ENCODE peak calls at places on chromosomes 5 and 9, in five cellular contexts. L, Y, H, R and V are unnamed samples.

GRCh38 chr5:31598640-31599611 is 40.0 kb upstream of the PDZD2 start:
- ATAC-seq in L (no peak), Y (no peak), H (no peak), R (no peak), V (no peak)

GRCh38 chr5:159049844-159050318 is 49.8 kb downstream of the EBF1 start:
- ATAC-seq in R (peak), Y (peak), L (peak), H (no peak), V (peak)

GRCh38 chr9:21695443-21695842 is 107.0 kb upstream of the MTAP start:
- ATAC-seq in H (no peak), Y (no peak), R (no peak), L (no peak), V (no peak)

GRCh38 chr5:151660616-151661015 is 26.1 kb downstream of the SPARC start:
- ATAC-seq in Y (no peak), H (no peak), R (no peak), L (no peak), V (no peak)

GRCh38 chr9:133050781-133051180 is 11.0 kb upstream of the CEL start:
- ATAC-seq in L (no peak), Y (no peak), H (no peak), R (no peak), V (no peak)

GRCh38 chr9:95342571-95342970 is 25.1 kb upstream of the FANCC start:
- ATAC-seq in R (no peak), Y (peak), L (no peak), H (no peak), V (no peak)

GRCh38 chr5:140800816-140801493 is at the start of gene PCDHA3:
- ATAC-seq in Y (no peak), R (peak), H (no peak), L (no peak), V (no peak)

GRCh38 chr5:36356915-36357314 is 55.2 kb upstream of the RANBP3L start:
- ATAC-seq in R (no peak), L (no peak), Y (no peak), H (no peak), V (no peak)

GRCh38 chr5:1133510-1134255 is 21.8 kb upstream of the SLC12A7 start:
- ATAC-seq in Y (no peak), L (peak), H (no peak), R (no peak), V (peak)

GRCh38 chr9:130894546-130894945 is 2.1 kb downstream of the QRFP start:
- ATAC-seq in L (no peak), H (no peak), Y (peak), R (no peak), V (no peak)

GRCh38 chr5:89441965-89442364 is 559.0 kb upstream of the MEF2C start:
- ATAC-seq in H (no peak), L (no peak), Y (no peak), R (no peak), V (no peak)

GRCh38 chr9:33404782-33405362 is 2.5 kb upstream of the AQP7 start:
- ATAC-seq in H (peak), L (no peak), Y (peak), R (peak), V (no peak)

GRCh38 chr5:111135406-111135805 is 43.3 kb downstream of the WDR36 start:
- ATAC-seq in L (no peak), H (no peak), R (no peak), Y (no peak), V (no peak)

GRCh38 chr5:78527054-78527884 is 121.3 kb downstream of the LHFPL2 start:
- ATAC-seq in R (peak), L (no peak), H (no peak), Y (peak), V (peak)

GRCh38 chr5:147831465-147831864 is at the start of gene SPINK1:
- ATAC-seq in R (no peak), L (no peak), H (no peak), Y (no peak), V (no peak)

GRCh38 chr9:33867747-33868429 is 50.9 kb downstream of the UBE2R2 start:
- ATAC-seq in L (no peak), R (peak), Y (no peak), H (no peak), V (peak)

GRCh38 chr5:5313081-5313736 is 109.3 kb upstream of the ICE1 start:
- ATAC-seq in L (no peak), H (peak), R (no peak), Y (no peak), V (no peak)

GRCh38 chr9:131622536-131622935 is 77.2 kb downstream of the PRRT1B start:
- ATAC-seq in H (no peak), Y (no peak), R (no peak), L (peak), V (no peak)

GRCh38 chr5:109857405-109858031 is 167.8 kb downstream of the MAN2A1 start:
- ATAC-seq in R (no peak), L (no peak), Y (no peak), H (no peak), V (no peak)

GRCh38 chr5:76099756-76100155 is 16.6 kb downstream of the SV2C start:
- ATAC-seq in L (peak), Y (no peak), H (no peak), R (no peak), V (no peak)

GRCh38 chr5:68041293-68041692 is 174.3 kb upstream of the PIK3R1 start:
- ATAC-seq in Y (no peak), R (no peak), L (peak), H (no peak), V (no peak)

GRCh38 chr9:113876806-113877236 is 712 bp downstream of the ZNF618 start:
- ATAC-seq in R (no peak), Y (no peak), H (no peak), L (no peak), V (no peak)

GRCh38 chr9:27548055-27548741 is 18.6 kb upstream of the MOB3B start:
- ATAC-seq in R (peak), L (peak), Y (peak), H (peak), V (peak)

GRCh38 chr5:81718300-81718699 is 32.6 kb downstream of the SSBP2 start:
- ATAC-seq in Y (peak), H (no peak), R (no peak), L (peak), V (no peak)

GRCh38 chr5:131147258-131147657 is 17.8 kb downstream of the HINT1 start:
- ATAC-seq in R (no peak), L (no peak), Y (no peak), H (no peak), V (no peak)

GRCh38 chr9:70049236-70049635 is 5.6 kb downstream of the MAMDC2 start:
- ATAC-seq in H (no peak), L (no peak), Y (no peak), R (no peak), V (peak)

GRCh38 chr5:121108725-121109124 is 644.6 kb downstream of the PRR16 start:
- ATAC-seq in L (peak), Y (peak), H (peak), R (peak), V (no peak)

GRCh38 chr5:51902512-51902911 is 519.3 kb downstream of the ISL1 start:
- ATAC-seq in R (no peak), L (no peak), Y (no peak), H (no peak), V (no peak)
- TF ChIP-seq EP300 in R (no peak), L (no peak), Y (no peak), H (no peak), V (no peak)

DNA sequence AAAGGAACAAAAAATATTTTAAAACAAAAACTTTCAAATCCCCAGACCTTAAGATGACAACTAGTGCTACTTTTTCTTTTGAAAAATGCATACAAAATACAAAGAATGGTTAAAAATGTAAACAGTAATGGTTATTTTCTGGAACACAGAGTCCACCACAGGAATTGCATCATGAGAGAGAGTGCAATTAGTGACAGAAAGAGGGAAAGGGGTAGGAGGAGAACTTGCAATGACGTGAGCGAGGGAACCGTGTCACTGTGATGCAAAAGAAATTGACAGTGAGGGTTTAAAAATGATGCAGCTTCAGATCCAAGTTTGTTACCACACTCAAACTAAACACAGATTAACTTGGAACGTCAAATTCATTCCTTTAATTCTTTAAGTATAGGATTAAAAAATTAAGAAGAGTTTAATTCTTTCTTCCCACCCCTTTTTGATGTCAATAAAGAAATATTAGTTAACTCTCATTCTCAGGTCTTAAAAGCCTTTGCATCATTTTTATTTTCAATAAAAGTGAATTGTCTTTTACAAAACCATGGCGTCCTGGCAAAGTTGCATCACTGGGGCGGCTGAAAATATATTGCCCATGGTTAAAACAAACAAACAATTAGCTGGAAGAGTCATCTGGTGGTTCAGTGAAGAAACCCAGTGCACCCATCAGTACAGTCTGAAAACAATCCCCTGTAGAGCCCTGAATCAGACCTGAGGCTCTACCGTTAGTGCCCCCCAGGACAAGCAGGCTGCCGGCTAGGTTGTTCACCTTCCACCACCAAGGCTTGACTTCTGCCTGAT is 39.5 kb downstream of the MACROH2A1 start:
- ATAC-seq in Y (no peak), R (no peak), L (no peak), H (no peak), V (no peak)
- H3K4me3 ChIP-seq in Y (no peak), R (no peak), L (no peak), H (no peak), V (no peak)

DNA sequence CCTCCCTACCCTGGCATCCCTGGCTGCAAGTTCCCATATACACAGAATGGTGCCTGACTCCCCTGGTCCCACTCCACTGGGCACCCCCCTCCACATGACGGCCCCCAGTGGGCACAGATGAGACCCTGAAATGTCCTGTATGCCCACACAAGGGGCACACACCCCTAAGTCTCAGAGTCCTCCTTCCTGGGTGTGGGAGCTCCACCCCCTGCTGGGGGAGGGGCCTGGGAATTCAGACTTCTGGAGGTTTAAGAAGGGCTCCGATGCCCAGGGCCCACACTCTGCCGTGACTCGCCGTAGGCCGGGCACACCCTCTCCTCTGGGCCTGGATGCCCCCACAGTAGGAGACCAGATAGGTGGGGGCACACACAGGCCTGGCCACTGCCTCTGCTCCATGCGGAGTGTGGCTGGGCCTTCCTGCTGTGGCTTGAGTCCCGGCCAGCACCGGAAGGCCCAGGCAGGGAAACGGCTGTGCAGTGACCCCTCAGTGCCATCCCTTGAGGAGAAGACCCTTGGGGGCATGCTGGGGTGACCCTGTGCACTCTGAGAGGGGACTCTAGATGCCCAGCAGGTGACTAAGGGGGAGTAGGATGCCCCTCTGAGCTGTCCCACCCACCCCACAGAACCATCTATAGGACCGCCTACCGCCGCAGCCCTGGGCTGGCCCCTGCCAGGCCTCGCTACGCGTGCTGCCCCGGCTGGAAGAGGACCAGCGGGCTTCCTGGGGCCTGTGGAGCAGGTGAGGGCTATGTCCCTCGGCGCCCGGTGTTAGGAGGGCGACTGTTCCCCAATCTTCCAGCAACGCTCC is 6.5 kb downstream of the EGFL7 start:
- ATAC-seq in L (peak), R (peak), H (no peak), Y (no peak), V (no peak)
- TF ChIP-seq EP300 in L (no peak), R (no peak), H (no peak), Y (no peak), V (no peak)

GRCh38 chr5:119290607-119291006 is 65.2 kb upstream of the TNFAIP8 start:
- ATAC-seq in Y (peak), L (no peak), R (no peak), H (no peak), V (no peak)
- H3K4me3 ChIP-seq in Y (no peak), L (no peak), R (no peak), H (no peak), V (no peak)